ENCODE peak calls at places on chromosomes 6 and 20, in five cellular contexts. P, U, L, G and Y are unnamed samples.

GRCh38 chr6:168086616-168087015 is 7.6 kb upstream of the FRMD1 start:
- DNase-seq in P (no peak), G (no peak), L (no peak), U (no peak), Y (no peak)

GRCh38 chr20:17021481-17021880 is 205.4 kb upstream of the PCSK2 start:
- DNase-seq in U (no peak), L (no peak), G (no peak), P (no peak), Y (no peak)

GRCh38 chr20:38620501-38620900 is 18.9 kb downstream of the ARHGAP40 start:
- DNase-seq in G (no peak), L (no peak), U (no peak), P (no peak), Y (no peak)

GRCh38 chr20:50378170-50379000 is 131.8 kb upstream of the PTPN1 start:
- DNase-seq in G (no peak), P (no peak), U (no peak), L (no peak), Y (no peak)

GRCh38 chr6:36301781-36302180 is 31.9 kb downstream of the PNPLA1 start:
- DNase-seq in L (no peak), P (no peak), U (no peak), G (no peak), Y (no peak)

GRCh38 chr20:54212226-54212625 is 4.3 kb downstream of the PFDN4 start:
- DNase-seq in L (no peak), G (no peak), P (no peak), U (peak; percentile 43), Y (no peak)

GRCh38 chr6:88008411-88008810 is 39.2 kb upstream of the SPACA1 start:
- DNase-seq in G (no peak), L (no peak), U (no peak), P (no peak), Y (no peak)

GRCh38 chr6:132190097-132190814 is 211.0 kb downstream of the MOXD1 start:
- DNase-seq in P (no peak), U (peak; percentile 48), G (no peak), L (no peak), Y (no peak)

GRCh38 chr20:17617212-17617867 is 47.5 kb downstream of the DSTN start:
- DNase-seq in L (no peak), P (no peak), U (no peak), G (peak; percentile 28), Y (no peak)

GRCh38 chr6:10465633-10466499 is 51.0 kb upstream of the TFAP2A start:
- DNase-seq in G (no peak), L (no peak), U (peak; percentile 10), P (no peak), Y (peak; percentile 29)

GRCh38 chr6:48186746-48187145 is 75.7 kb upstream of the PTCHD4 start:
- DNase-seq in U (no peak), G (no peak), P (no peak), L (no peak), Y (no peak)

GRCh38 chr6:135880066-135880972 is 28.8 kb downstream of the PDE7B start:
- DNase-seq in L (no peak), P (no peak), U (peak; percentile 65), G (no peak), Y (no peak)